ENCODE peak calls at places on chromosomes 13 and 19, in four cellular contexts. L, F, N and J are unnamed samples.

GRCh38 chr13:99388334-99388923 is 81.2 kb upstream of the GPR183 start:
- DNase-seq in L (no peak), F (no peak), N (no peak), J (no peak)

GRCh38 chr13:95474992-95475391 is 77.5 kb upstream of the CLDN10 start:
- DNase-seq in L (no peak), F (no peak), N (no peak), J (no peak)

GRCh38 chr13:41418027-41418426 is 39.3 kb upstream of the RGCC start:
- DNase-seq in L (no peak), F (no peak), N (no peak), J (no peak)

GRCh38 chr13:30616927-30617314 is 799 bp upstream of the USPL1 start:
- DNase-seq in L (peak; percentile 90), F (peak; percentile 21), N (peak; percentile 62), J (no peak)

GRCh38 chr13:48775804-48776203 is 122.1 kb downstream of the CYSLTR2 start:
- DNase-seq in L (no peak), F (no peak), N (no peak), J (no peak)

GRCh38 chr19:4354282-4354681 is 10.9 kb downstream of the MPND start:
- DNase-seq in L (no peak), F (no peak), N (no peak), J (no peak)

GRCh38 chr19:5228490-5228889 is 112.1 kb downstream of the PTPRS start:
- DNase-seq in L (no peak), F (no peak), N (no peak), J (no peak)

GRCh38 chr19:50669319-50670101 is 20.3 kb downstream of the C19orf81 start:
- DNase-seq in L (no peak), F (no peak), N (peak; percentile 68), J (no peak)

GRCh38 chr13:74443623-74444022 is 309.4 kb upstream of the KLF12 start:
- DNase-seq in L (no peak), F (no peak), N (no peak), J (no peak)

GRCh38 chr19:15246198-15246481 is 13.9 kb upstream of the EPHX3 start:
- DNase-seq in L (no peak), F (no peak), N (no peak), J (no peak)

GRCh38 chr19:35462476-35462953 is 14.5 kb downstream of the FFAR2 start:
- DNase-seq in L (no peak), F (no peak), N (no peak), J (peak; percentile 53)

GRCh38 chr13:110264685-110265275 is 42.2 kb downstream of the COL4A1 start:
- DNase-seq in L (no peak), F (no peak), N (no peak), J (no peak)

GRCh38 chr19:46023311-46023779 is 492 bp upstream of the PGLYRP1 start:
- DNase-seq in L (no peak), F (no peak), N (no peak), J (no peak)

DNA sequence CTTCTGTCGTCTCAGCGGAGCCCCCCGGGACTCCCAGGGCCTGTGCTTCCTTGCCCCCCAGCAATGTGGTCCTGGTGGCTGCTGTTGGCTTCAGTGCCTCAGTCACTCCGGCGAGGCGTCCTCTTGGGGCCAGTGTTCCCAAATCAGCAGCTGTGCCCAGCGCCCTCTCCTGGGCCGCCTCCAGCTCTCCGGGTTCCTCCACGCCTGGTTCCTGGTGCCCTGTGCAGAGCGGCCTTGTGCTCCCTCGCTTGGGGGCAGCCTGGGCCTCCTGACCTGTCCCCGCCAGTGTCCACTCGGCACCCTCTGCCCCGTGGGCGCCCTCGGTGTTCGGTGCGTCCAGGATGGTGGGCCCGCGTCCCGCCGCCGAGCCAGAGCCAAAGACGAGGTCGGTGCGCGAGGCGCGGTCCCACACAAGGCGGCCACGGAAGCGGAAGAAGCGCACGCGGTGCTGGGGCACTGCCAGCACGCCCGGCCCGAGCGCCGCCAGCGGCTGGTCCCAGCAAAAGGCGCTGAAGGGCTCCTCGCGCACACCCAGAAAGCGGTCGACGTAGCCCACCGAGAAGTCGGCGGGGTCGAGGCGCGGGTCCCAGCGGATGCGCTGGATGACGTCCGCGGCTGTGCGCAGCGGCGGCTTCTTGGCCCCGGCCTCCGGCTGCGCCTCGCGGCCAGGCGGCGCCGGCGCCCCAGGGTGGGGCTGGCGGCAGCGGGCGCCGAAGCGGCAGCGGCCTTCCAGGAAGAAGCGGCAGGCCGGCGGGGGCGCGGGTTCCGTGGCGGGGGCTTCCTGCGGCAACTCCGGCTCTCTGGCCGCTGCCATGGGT is 656 bp downstream of the LENG9 start:
- DNase-seq in L (peak; percentile 54), F (no peak), N (no peak), J (no peak)
- TF ChIP-seq POLR2A in L (no peak), F (no peak), N (peak; percentile 38), J (peak; percentile 18)

GRCh38 chr13:52851153-52851962 is 2.9 kb upstream of the PCDH8 start:
- DNase-seq in L (peak; percentile 7), F (peak; percentile 55), N (no peak), J (peak; percentile 47)
- TF ChIP-seq TAF1 in L (no peak), F (no peak), N (no peak), J (no peak)

GRCh38 chr19:17938092-17938845 is 5.5 kb downstream of the CCDC124 start:
- DNase-seq in L (peak; percentile 46), F (peak; percentile 90), N (peak; percentile 87), J (peak; percentile 91)
- TF ChIP-seq POLR2A in L (no peak), F (no peak), N (no peak), J (no peak)

DNA sequence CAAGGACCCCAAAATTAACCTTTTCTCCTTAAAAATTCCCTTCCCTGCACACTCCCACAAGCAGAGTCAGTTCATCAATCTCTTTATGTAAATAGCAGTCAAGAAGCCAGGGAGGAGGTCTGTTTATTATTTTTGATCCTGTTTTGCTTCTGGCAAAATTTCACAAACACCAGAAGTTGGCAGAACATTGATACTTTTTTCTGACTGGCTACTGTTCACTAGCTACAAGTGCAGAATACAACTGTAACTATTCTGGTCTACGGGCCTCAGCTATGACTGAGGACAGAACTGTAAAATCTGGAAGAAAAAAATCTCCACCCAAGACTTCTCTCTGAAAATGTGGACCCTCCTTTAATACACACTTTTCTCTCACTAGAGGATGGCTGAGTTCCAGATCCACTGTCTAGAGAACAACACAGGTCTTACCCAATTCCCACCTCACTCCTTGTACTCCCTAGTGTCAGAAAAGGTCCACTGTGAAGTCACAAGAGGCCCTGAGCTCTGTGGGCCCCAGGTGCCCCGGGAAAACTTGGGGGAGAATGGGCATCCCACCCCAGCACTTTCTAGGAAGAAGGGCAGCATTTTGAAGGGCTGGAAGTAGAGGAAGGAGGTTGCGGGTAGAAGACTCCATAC is 14.5 kb downstream of the STARD13 start:
- DNase-seq in L (no peak), F (no peak), N (no peak), J (no peak)
- TF ChIP-seq TAF1 in L (no peak), F (no peak), N (no peak), J (no peak)

GRCh38 chr19:58395220-58395978 is at the start of gene RNF225:
- DNase-seq in L (no peak), F (no peak), N (peak; percentile 46), J (no peak)
- TF ChIP-seq POLR2A in L (peak; percentile 23), F (peak; percentile 77), N (peak; percentile 83), J (peak; percentile 74)

GRCh38 chr13:44806841-44807240 is 182.4 kb downstream of the NUFIP1 start:
- DNase-seq in L (no peak), F (no peak), N (no peak), J (no peak)

GRCh38 chr13:44809152-44809551 is 180.1 kb downstream of the NUFIP1 start:
- DNase-seq in L (no peak), F (no peak), N (no peak), J (no peak)

GRCh38 chr13:44812818-44813217 is 176.5 kb downstream of the NUFIP1 start:
- DNase-seq in L (no peak), F (no peak), N (no peak), J (no peak)

GRCh38 chr13:44814144-44814543 is 175.1 kb downstream of the NUFIP1 start:
- DNase-seq in L (no peak), F (no peak), N (no peak), J (no peak)

DNA sequence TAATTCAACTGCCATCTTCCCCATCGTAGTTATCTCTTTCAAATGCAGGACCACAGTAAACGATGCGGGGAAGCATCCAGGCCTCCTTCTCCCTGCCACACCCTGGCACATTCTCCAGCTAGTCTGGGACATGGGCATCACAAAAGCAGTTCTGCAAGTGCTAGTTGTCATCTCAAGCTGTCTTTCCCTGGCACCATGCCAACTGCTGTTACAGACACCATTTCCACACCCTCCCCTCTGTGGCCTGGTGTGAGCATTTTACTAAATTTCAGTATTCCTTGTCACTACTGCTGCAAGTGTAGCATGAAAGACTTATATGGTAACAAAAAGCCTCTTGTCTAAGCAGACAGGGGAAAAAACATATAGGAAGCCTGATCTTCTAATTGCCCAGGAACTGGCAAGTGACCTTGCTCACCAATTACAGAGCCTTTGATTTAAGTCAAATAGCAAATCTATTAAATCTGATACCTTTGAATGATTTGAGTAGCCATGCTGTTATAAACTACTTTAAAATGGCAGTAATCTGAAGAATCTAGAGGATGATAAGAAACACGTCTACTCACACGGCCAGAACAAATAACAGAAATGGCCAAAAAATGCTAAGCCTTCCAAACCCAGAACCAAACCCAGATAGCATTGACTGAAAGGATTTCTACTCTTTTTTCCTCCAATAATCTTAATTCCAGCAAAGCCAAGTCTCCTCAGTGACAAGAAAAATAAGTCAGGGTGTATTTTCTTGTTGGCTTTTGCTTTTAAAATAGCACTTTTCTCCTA is 179.0 kb downstream of the NUFIP1 start:
- DNase-seq in L (no peak), F (no peak), N (no peak), J (no peak)
- TF ChIP-seq TAF1 in L (no peak), F (no peak), N (no peak), J (no peak)